ENCODE peak calls at places on chromosomes 13 and 19, in seven cellular contexts. D, V, R, Q, E, K and B are unnamed samples.

GRCh38 chr13:100491164-100491847 is 97.3 kb downstream of the GGACT start:
- DNase-seq in D (peak), V (peak), R (no peak), Q (no peak), E (peak), K (no peak), B (no peak)

GRCh38 chr19:49997709-49998108 is 27.5 kb downstream of the VRK3 start:
- DNase-seq in D (no peak), V (no peak), R (peak), Q (peak), E (peak), K (no peak), B (no peak)

GRCh38 chr13:24892844-24893243 is 128.9 kb downstream of the RNF17 start:
- DNase-seq in D (no peak), V (no peak), R (no peak), Q (no peak), E (no peak), K (no peak), B (no peak)

GRCh38 chr13:26480246-26480855 is 77.1 kb upstream of the WASF3 start:
- DNase-seq in D (no peak), V (no peak), R (no peak), Q (no peak), E (no peak), K (no peak), B (no peak)

GRCh38 chr19:38729653-38730469 is 14.4 kb downstream of the CAPN12 start:
- DNase-seq in D (peak), V (peak), R (peak), Q (peak), E (peak), K (peak), B (peak)

GRCh38 chr13:111343186-111343805 is 22.9 kb downstream of the TEX29 start:
- DNase-seq in D (no peak), V (no peak), R (no peak), Q (no peak), E (no peak), K (no peak), B (no peak)

GRCh38 chr19:10500247-10500592 is 2.9 kb downstream of the KEAP1 start:
- DNase-seq in D (no peak), V (no peak), R (no peak), Q (no peak), E (no peak), K (no peak), B (no peak)

GRCh38 chr19:5102520-5102919 is 133.6 kb downstream of the KDM4B start:
- DNase-seq in D (no peak), V (no peak), R (no peak), Q (no peak), E (no peak), K (peak), B (no peak)

GRCh38 chr19:44625531-44626066 is 12.2 kb downstream of the IGSF23 start:
- DNase-seq in D (no peak), V (no peak), R (no peak), Q (no peak), E (no peak), K (no peak), B (no peak)

GRCh38 chr13:36543671-36544070 is 111.4 kb downstream of the CCNA1 start:
- DNase-seq in D (no peak), V (no peak), R (no peak), Q (no peak), E (no peak), K (no peak), B (no peak)

GRCh38 chr13:55069746-55070145 is 2041.1 kb downstream of the OLFM4 start:
- DNase-seq in D (no peak), V (no peak), R (no peak), Q (no peak), E (no peak), K (no peak), B (no peak)

GRCh38 chr19:14476663-14477401 is 1.7 kb upstream of the PTGER1 start:
- DNase-seq in D (peak), V (no peak), R (no peak), Q (peak), E (no peak), K (no peak), B (no peak)

GRCh38 chr13:102897371-102898138 is 51.7 kb downstream of the ERCC5 start:
- DNase-seq in D (no peak), V (no peak), R (no peak), Q (no peak), E (no peak), K (no peak), B (peak)

GRCh38 chr19:35352177-35352447 is 4.4 kb downstream of the FFAR1 start:
- DNase-seq in D (no peak), V (peak), R (no peak), Q (no peak), E (no peak), K (no peak), B (no peak)

GRCh38 chr13:111251646-111252448 is 68.6 kb upstream of the TEX29 start:
- DNase-seq in D (no peak), V (no peak), R (no peak), Q (no peak), E (no peak), K (no peak), B (no peak)

GRCh38 chr19:31350693-31351211 is 1.5 kb upstream of the TSHZ3 start:
- DNase-seq in D (no peak), V (peak), R (no peak), Q (no peak), E (peak), K (peak), B (peak)

GRCh38 chr19:32567486-32567885 is 13.5 kb upstream of the PDCD5 start:
- DNase-seq in D (no peak), V (no peak), R (no peak), Q (no peak), E (no peak), K (no peak), B (peak)

GRCh38 chr13:46164661-46165060 is 17.3 kb downstream of the LCP1 start:
- DNase-seq in D (no peak), V (no peak), R (no peak), Q (no peak), E (no peak), K (no peak), B (no peak)

GRCh38 chr13:85771856-85772255 is 27.4 kb downstream of the SLITRK6 start:
- DNase-seq in D (no peak), V (no peak), R (no peak), Q (no peak), E (no peak), K (no peak), B (no peak)

GRCh38 chr19:46546194-46546896 is 50.7 kb upstream of the PNMA8B start:
- DNase-seq in D (peak), V (no peak), R (peak), Q (no peak), E (peak), K (peak), B (peak)

GRCh38 chr13:48165727-48166126 is 67.3 kb upstream of the ITM2B start:
- DNase-seq in D (no peak), V (no peak), R (no peak), Q (no peak), E (no peak), K (no peak), B (no peak)

GRCh38 chr13:100098445-100099116 is 9.7 kb downstream of the PCCA start:
- DNase-seq in D (no peak), V (no peak), R (no peak), Q (no peak), E (no peak), K (no peak), B (no peak)

GRCh38 chr19:19461671-19462622 is 53.4 kb downstream of the TSSK6 start:
- DNase-seq in D (no peak), V (peak), R (peak), Q (no peak), E (peak), K (peak), B (peak)

GRCh38 chr13:46296920-46297319 is 85.2 kb downstream of the LRRC63 start:
- DNase-seq in D (peak), V (no peak), R (no peak), Q (peak), E (peak), K (no peak), B (no peak)

GRCh38 chr13:110890279-110891150 is 24.4 kb downstream of the ANKRD10 start:
- DNase-seq in D (no peak), V (no peak), R (no peak), Q (no peak), E (no peak), K (no peak), B (no peak)

GRCh38 chr13:65597839-65598818 is 1632.0 kb downstream of the PCDH9 start:
- DNase-seq in D (no peak), V (no peak), R (no peak), Q (no peak), E (no peak), K (no peak), B (no peak)

GRCh38 chr13:103517066-103517767 is 451.0 kb upstream of the SLC10A2 start:
- DNase-seq in D (no peak), V (no peak), R (no peak), Q (no peak), E (no peak), K (no peak), B (no peak)

GRCh38 chr19:44626067-44626624 is 12.8 kb downstream of the IGSF23 start:
- DNase-seq in D (no peak), V (no peak), R (peak), Q (peak), E (peak), K (peak), B (no peak)

GRCh38 chr13:22061371-22061805 is 390.5 kb downstream of the FGF9 start:
- DNase-seq in D (no peak), V (no peak), R (no peak), Q (no peak), E (no peak), K (no peak), B (no peak)

GRCh38 chr13:36456577-36456976 is 24.3 kb downstream of the CCNA1 start:
- DNase-seq in D (no peak), V (no peak), R (no peak), Q (no peak), E (no peak), K (no peak), B (no peak)

GRCh38 chr19:49890349-49891311 is 6.1 kb downstream of the IL4I1 start:
- DNase-seq in D (no peak), V (peak), R (no peak), Q (no peak), E (no peak), K (peak), B (peak)

GRCh38 chr13:114226699-114227323 is 7.9 kb upstream of the CDC16 start:
- DNase-seq in D (peak), V (peak), R (peak), Q (peak), E (peak), K (peak), B (peak)

DNA sequence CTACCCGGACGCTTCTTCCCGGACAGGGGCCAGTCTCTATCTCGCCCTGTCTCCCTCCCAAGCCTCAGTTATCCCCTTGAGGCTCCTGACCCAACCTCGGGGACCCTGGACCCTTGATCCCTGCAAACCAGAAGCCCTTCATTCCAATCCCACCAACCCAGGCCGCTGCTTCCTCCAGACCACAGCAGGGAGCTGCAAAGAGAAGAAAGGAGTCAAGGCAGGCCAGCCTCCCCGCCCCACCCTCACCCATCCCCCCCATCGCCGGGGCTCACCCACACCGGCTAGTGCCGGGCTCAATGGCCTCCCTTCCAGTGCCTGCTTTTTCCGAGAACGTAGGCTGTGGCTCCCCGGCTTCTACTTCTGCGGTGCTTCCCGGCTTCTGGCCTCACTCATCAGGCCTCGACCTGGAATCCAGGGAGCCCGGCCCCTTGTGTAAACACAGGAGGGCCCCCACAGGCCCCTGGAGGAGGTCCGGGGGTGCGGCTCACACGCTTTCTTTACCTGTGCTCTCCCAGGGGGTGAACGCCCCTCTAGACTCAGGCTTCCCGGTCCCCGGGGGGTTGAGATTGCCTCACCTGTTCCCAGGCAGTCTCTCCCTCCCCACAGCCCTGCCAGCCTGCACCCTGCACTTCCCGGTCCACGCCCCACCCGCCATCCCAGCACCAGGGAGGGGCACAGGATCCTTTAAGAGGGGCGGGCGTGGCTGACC is at the start of gene FAM83E:
- DNase-seq in D (no peak), V (no peak), R (no peak), Q (no peak), E (peak), K (no peak), B (no peak)
- TF ChIP-seq POLR2A in D (no peak), V (no peak), R (no peak), Q (no peak), E (peak), K (no peak), B (no peak)

GRCh38 chr13:76038920-76039716 is 403.0 kb downstream of the LMO7 start:
- DNase-seq in D (no peak), V (no peak), R (no peak), Q (no peak), E (no peak), K (no peak), B (no peak)
- TF ChIP-seq CTCF in D (no peak), V (no peak), R (no peak), Q (peak), E (no peak), K (no peak), B (no peak)

GRCh38 chr19:33661336-33661735 is 39.6 kb downstream of the CHST8 start:
- DNase-seq in D (no peak), V (no peak), R (no peak), Q (no peak), E (no peak), K (no peak), B (no peak)
- H3K27ac ChIP-seq in D (no peak), V (no peak), R (no peak), Q (no peak), E (no peak), K (no peak), B (no peak)

GRCh38 chr13:98890920-98891319 is 86.9 kb downstream of the DOCK9 start:
- DNase-seq in D (no peak), V (no peak), R (no peak), Q (no peak), E (no peak), K (no peak), B (no peak)

GRCh38 chr13:98888222-98888889 is 89.5 kb downstream of the DOCK9 start:
- DNase-seq in D (no peak), V (no peak), R (no peak), Q (no peak), E (no peak), K (no peak), B (no peak)

GRCh38 chr13:98889419-98890079 is 88.3 kb downstream of the DOCK9 start:
- DNase-seq in D (no peak), V (no peak), R (no peak), Q (no peak), E (no peak), K (no peak), B (no peak)

GRCh38 chr13:98890186-98890585 is 87.7 kb downstream of the DOCK9 start:
- DNase-seq in D (peak), V (no peak), R (no peak), Q (no peak), E (no peak), K (no peak), B (no peak)

GRCh38 chr13:98888890-98889279 is 89.0 kb downstream of the DOCK9 start:
- DNase-seq in D (no peak), V (no peak), R (no peak), Q (no peak), E (no peak), K (no peak), B (no peak)
- TF ChIP-seq POLR2A in D (no peak), V (no peak), R (no peak), Q (no peak), E (no peak), K (no peak), B (no peak)

GRCh38 chr13:94390881-94391280 is 88.6 kb downstream of the DCT start:
- DNase-seq in D (no peak), V (no peak), R (no peak), Q (no peak), E (no peak), K (no peak), B (no peak)
- TF ChIP-seq CTCF in D (no peak), V (no peak), R (no peak), Q (no peak), E (no peak), K (no peak), B (no peak)

DNA sequence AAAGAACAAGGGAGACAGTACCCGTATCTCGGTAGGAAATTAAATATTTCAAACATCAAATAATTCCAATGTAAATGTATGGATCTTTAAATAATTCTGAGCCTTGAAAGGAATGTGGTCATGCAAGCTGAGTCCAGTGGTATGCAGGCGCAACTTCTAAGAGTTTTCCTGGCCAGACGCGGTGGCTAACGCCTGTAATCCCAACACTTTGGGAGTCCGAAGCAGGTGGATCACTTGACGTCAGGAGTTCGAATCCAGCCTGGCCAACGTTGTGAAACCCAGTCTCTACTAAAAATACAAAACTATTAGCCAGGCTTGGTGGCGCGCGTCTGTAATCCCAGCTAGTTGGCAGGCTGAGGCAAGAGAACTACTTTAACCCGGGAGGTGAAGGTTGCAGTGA is 1.1 kb upstream of the ZNF845 start:
- DNase-seq in D (no peak), V (no peak), R (no peak), Q (no peak), E (no peak), K (no peak), B (no peak)
- H3K27ac ChIP-seq in D (no peak), V (no peak), R (no peak), Q (no peak), E (no peak), K (no peak), B (no peak)

GRCh38 chr19:1490311-1491113 is at the start of gene PCSK4:
- DNase-seq in D (peak), V (peak), R (peak), Q (peak), E (peak), K (peak), B (peak)

GRCh38 chr19:1492474-1493006 is 1.6 kb downstream of the REEP6 start:
- DNase-seq in D (no peak), V (peak), R (no peak), Q (no peak), E (peak), K (no peak), B (peak)

GRCh38 chr19:1491849-1492170 is 829 bp downstream of the REEP6 start:
- DNase-seq in D (no peak), V (peak), R (no peak), Q (no peak), E (no peak), K (no peak), B (peak)

GRCh38 chr19:1490020-1490310 is 185 bp downstream of the PCSK4 start:
- DNase-seq in D (no peak), V (no peak), R (no peak), Q (no peak), E (no peak), K (no peak), B (no peak)

DNA sequence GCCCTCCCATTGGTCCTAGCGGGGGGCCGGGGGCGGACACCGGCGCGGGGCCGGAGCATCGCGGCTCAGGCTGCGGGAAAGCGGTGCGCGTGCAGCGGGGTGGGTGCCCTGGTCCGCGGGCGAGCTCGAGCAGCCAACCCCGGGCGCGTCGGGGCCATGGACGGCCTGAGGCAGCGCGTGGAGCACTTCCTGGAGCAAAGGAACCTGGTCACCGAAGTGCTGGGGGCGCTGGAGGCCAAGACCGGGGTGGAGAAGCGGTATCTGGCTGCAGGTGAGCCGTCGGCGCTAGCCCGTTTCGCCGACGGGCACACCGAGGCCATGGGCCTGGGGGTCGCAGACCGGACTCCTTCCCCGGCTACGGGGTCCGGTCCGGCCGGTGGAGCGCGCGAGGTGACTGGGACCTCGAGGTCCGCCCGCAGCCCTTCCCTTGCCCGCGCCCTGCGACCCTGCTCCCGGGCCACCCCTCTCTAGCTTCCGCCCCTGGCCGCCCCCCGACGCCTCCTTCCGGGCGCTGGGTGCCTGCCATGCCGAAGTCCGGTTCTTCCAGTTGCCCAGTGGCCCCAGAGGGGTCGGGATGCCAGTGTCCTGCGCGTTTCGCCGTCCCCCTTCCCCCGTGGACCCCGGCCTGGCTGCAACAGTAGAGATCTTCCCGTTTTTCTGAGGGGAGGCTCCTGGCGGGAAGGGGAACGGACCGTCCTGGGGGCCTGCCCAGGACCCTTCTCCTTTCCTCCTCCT is at the start of gene REEP6:
- DNase-seq in D (no peak), V (peak), R (no peak), Q (no peak), E (no peak), K (no peak), B (no peak)
- TF ChIP-seq POLR2A in D (no peak), V (no peak), R (peak), Q (peak), E (peak), K (no peak), B (peak)

DNA sequence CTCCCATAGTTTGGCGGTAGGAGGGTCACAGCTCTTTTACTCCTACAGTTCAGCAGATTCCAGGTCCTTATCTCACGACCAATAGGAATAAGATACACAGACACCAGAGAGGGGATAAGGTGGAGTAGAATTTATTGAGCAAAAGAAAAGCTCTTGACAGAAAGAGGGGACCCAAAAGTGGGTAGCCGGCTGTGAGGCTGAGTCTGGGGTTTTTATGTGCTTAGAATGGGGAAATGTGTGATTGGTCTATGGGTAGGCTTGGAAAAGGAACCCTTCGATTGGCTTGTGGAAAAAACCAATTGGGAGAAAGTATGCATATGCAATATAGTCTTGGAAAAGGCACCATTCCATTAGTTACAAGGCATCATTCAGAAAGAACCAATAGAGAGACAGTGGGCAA is 1356.9 kb upstream of the SPRY2 start:
- DNase-seq in D (no peak), V (no peak), R (no peak), Q (no peak), E (no peak), K (no peak), B (no peak)
- TF ChIP-seq CTCF in D (no peak), V (no peak), R (no peak), Q (no peak), E (no peak), K (no peak), B (no peak)

GRCh38 chr19:13090511-13091231 is 12.0 kb downstream of the LYL1 start:
- DNase-seq in D (no peak), V (peak), R (no peak), Q (no peak), E (no peak), K (no peak), B (peak)
- H3K27ac ChIP-seq in D (peak), V (peak), R (no peak), Q (no peak), E (no peak), K (peak), B (no peak)

GRCh38 chr13:59374720-59375119 is 789.0 kb downstream of the DIAPH3 start:
- DNase-seq in D (no peak), V (no peak), R (no peak), Q (no peak), E (no peak), K (no peak), B (no peak)
- TF ChIP-seq POLR2A in D (no peak), V (no peak), R (no peak), Q (no peak), E (no peak), K (no peak), B (no peak)